ENCODE peak calls at places on chromosome 17, in six cellular contexts. S is coronary artery, K is A549, H is BJ, L is neural progenitor cell, T is tibial nerve. U is an unnamed sample.

GRCh38 chr17:82932146-82933005 is 92.6 kb upstream of the ZNF750 start:
- DNase-seq in S (peak), K (no peak), H (no peak), L (no peak), T (no peak), U (no peak)

GRCh38 chr17:80831481-80831880 is 160.2 kb upstream of the CHMP6 start:
- DNase-seq in S (no peak), K (no peak), H (no peak), L (no peak), T (no peak), U (no peak)

GRCh38 chr17:1796800-1797199 is 32.9 kb downstream of the SMYD4 start:
- DNase-seq in S (no peak), K (no peak), H (no peak), L (no peak), T (no peak), U (no peak)

GRCh38 chr17:27616414-27616813 is 14.6 kb upstream of the LGALS9 start:
- DNase-seq in S (no peak), K (no peak), H (no peak), L (no peak), T (no peak), U (no peak)

GRCh38 chr17:73420897-73421296 is 109.1 kb upstream of the CDC42EP4 start:
- DNase-seq in S (no peak), K (peak), H (no peak), L (no peak), T (no peak), U (no peak)

GRCh38 chr17:51371732-51372151 is 111.4 kb downstream of the UTP18 start:
- DNase-seq in S (no peak), K (peak), H (no peak), L (peak), T (no peak), U (peak)

GRCh38 chr17:76822184-76822778 is 45.9 kb upstream of the MGAT5B start:
- DNase-seq in S (no peak), K (no peak), H (no peak), L (no peak), T (no peak), U (no peak)

GRCh38 chr17:65156835-65157565 is 19.8 kb downstream of the RGS9 start:
- DNase-seq in S (no peak), K (no peak), H (no peak), L (no peak), T (no peak), U (no peak)

GRCh38 chr17:4310349-4311060 is 46.7 kb upstream of the ANKFY1 start:
- DNase-seq in S (no peak), K (no peak), H (no peak), L (no peak), T (no peak), U (no peak)

GRCh38 chr17:15306406-15306970 is 34.9 kb downstream of the TEKT3 start:
- DNase-seq in S (no peak), K (no peak), H (no peak), L (no peak), T (no peak), U (no peak)

GRCh38 chr17:67520282-67520906 is 143.3 kb downstream of the PITPNC1 start:
- DNase-seq in S (no peak), K (no peak), H (no peak), L (no peak), T (peak), U (no peak)

GRCh38 chr17:60318830-60319229 is 73.1 kb downstream of the USP32 start:
- DNase-seq in S (no peak), K (no peak), H (no peak), L (no peak), T (no peak), U (no peak)

GRCh38 chr17:1347681-1348318 is 52.2 kb downstream of the YWHAE start:
- DNase-seq in S (no peak), K (no peak), H (no peak), L (no peak), T (no peak), U (no peak)

GRCh38 chr17:78522031-78522809 is 55.0 kb downstream of the DNAH17 start:
- DNase-seq in S (no peak), K (no peak), H (no peak), L (no peak), T (no peak), U (no peak)

GRCh38 chr17:47324224-47325020 is 667 bp downstream of the EFCAB13 start:
- DNase-seq in S (peak), K (peak), H (no peak), L (peak), T (peak), U (peak)

GRCh38 chr17:74532115-74532514 is 840 bp upstream of the CD300LB start:
- DNase-seq in S (peak), K (no peak), H (no peak), L (no peak), T (no peak), U (no peak)

GRCh38 chr17:67506966-67507365 is 129.9 kb downstream of the PITPNC1 start:
- DNase-seq in S (no peak), K (no peak), H (peak), L (no peak), T (no peak), U (no peak)

GRCh38 chr17:42797067-42798007 is 1.2 kb downstream of the COA3 start:
- DNase-seq in S (no peak), K (no peak), H (no peak), L (no peak), T (no peak), U (no peak)

GRCh38 chr17:8922451-8922850 is 43.1 kb downstream of the PIK3R5 start:
- DNase-seq in S (no peak), K (no peak), H (peak), L (no peak), T (no peak), U (no peak)

GRCh38 chr17:77419095-77419494 is 278.3 kb downstream of the SEC14L1 start:
- DNase-seq in S (no peak), K (no peak), H (no peak), L (no peak), T (no peak), U (no peak)

GRCh38 chr17:77393274-77393600 is 252.5 kb downstream of the SEC14L1 start:
- DNase-seq in S (no peak), K (no peak), H (no peak), L (no peak), T (no peak), U (no peak)

GRCh38 chr17:78379134-78379497 is 667 bp downstream of the PGS1 start:
- DNase-seq in S (no peak), K (no peak), H (no peak), L (no peak), T (no peak), U (no peak)

GRCh38 chr17:33725675-33726271 is 432.7 kb upstream of the ASIC2 start:
- DNase-seq in S (no peak), K (peak), H (no peak), L (peak), T (no peak), U (peak)
- TF ChIP-seq CTCF in S (no peak), K (peak), H (peak), L (peak), T (peak), U (peak)

DNA sequence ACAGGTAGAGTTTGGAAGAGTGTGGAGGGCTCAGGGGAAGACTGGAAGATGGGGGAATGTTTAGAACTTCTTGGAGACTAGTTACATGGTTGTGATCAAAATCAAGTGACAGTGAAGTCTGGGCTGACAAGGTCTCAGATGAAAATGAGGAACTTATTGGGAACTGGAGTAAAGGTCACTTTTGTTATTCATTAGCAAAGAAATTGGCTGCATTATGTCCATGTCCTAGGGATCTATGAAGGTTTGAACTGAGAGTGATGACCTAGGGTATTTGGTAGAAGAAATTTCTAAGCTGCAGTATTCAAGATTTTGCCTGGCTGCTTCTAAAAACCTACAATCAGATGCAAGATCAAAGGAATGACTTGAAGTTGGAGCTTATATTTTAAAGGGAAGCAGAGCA is 747.1 kb downstream of the KCNJ2 start:
- DNase-seq in S (no peak), K (no peak), H (no peak), L (no peak), T (no peak), U (no peak)
- TF ChIP-seq CTCF in S (no peak), K (no peak), H (no peak), L (no peak), T (no peak), U (no peak)

GRCh38 chr17:49513616-49514373 is 18.7 kb downstream of the NGFR start:
- DNase-seq in S (no peak), K (no peak), H (no peak), L (no peak), T (no peak), U (peak)

GRCh38 chr17:49515196-49515770 is 20.2 kb downstream of the NGFR start:
- DNase-seq in S (peak), K (peak), H (peak), L (peak), T (peak), U (peak)

GRCh38 chr17:49518346-49519078 is 23.4 kb downstream of the NGFR start:
- DNase-seq in S (no peak), K (no peak), H (no peak), L (no peak), T (no peak), U (no peak)

GRCh38 chr17:49514374-49514738 is 19.3 kb downstream of the NGFR start:
- DNase-seq in S (peak), K (peak), H (no peak), L (peak), T (no peak), U (peak)

GRCh38 chr17:49516190-49516589 is 21.1 kb downstream of the NGFR start:
- DNase-seq in S (no peak), K (no peak), H (no peak), L (no peak), T (no peak), U (no peak)
- TF ChIP-seq CTCF in S (no peak), K (no peak), H (no peak), L (no peak), T (no peak), U (no peak)

DNA sequence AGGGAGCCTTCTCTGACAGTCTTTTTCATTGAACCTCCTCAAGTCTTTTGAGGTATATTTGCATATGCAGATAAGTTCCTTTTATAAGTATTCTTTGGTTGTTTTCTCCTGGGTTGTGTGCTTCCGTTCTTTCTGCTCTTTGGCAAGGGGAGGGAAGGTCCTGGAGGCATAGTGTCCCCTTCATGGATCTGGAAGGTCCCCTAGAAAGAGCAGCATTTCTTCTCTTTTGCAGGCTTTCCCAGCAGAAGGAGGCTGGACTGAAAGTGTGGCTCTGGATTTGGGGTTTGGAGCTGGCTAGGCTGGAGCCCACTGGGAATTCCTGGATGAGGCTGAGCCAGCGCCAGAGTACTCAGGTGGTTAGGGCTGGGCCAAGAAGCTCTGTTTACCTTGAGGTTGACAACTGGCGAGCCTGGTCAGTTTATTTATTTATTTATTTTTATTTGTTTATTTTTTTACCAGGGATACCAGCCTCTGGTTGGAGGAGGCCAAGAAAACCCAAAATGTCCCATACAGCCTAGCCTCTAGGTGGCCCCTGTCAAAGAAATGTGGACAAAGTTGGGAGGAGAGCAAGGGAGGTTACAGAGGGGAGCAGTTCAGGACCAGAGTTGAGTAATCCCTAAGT is 5.4 kb upstream of the TOP2A start:
- DNase-seq in S (no peak), K (peak), H (no peak), L (peak), T (no peak), U (no peak)
- TF ChIP-seq CTCF in S (no peak), K (peak), H (no peak), L (peak), T (no peak), U (no peak)

DNA sequence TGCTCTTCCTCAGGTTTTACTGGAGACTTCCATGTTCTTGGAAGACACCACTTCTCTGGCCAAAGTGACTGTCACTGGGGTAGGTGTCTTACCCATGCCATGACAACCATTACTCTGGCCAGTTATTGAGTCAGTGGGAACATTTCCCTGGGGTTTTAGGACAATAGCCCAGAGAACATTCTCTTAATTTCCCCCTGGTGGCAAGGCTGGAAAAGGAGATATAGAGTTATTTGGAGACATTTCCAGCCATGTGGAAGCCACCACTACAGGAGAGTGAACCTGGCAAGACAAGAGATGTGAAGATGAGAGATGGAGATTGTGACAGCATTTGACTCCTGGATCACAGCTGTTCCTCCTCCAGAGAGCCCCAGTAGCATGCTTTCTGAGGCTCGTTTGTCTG is 106.2 kb downstream of the CDK5R1 start:
- DNase-seq in S (no peak), K (no peak), H (no peak), L (no peak), T (no peak), U (no peak)
- TF ChIP-seq CTCF in S (no peak), K (no peak), H (no peak), L (peak), T (no peak), U (no peak)

DNA sequence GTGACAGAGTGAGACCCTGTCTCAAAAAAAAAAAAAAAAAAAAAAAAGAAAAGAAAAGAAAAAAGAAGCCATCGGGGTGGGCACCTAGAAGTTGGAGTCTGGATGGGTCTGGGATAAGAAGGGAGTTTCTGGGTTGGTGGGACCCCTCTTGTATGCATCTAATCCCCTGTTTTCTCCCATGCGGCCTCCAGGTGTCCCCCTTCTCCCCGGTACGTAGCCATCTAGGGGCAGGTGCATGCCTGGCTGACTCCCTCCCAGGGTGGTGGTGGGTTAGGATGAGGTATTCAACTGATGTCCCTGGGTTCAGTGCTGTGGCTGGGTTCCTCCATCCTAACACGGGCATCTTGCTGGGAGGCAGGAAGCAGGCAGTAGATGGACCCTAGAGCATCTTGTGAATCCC is 13.0 kb downstream of the FMNL1 start:
- DNase-seq in S (no peak), K (no peak), H (no peak), L (peak), T (no peak), U (peak)
- TF ChIP-seq CTCF in S (no peak), K (peak), H (peak), L (peak), T (no peak), U (no peak)

GRCh38 chr17:33929181-33929724 is 325.8 kb upstream of the CCL2 start:
- DNase-seq in S (no peak), K (no peak), H (no peak), L (peak), T (no peak), U (no peak)

GRCh38 chr17:33924105-33924504 is 331.0 kb upstream of the CCL2 start:
- DNase-seq in S (no peak), K (no peak), H (no peak), L (no peak), T (no peak), U (no peak)

GRCh38 chr17:33925650-33926049 is 329.4 kb upstream of the CCL2 start:
- DNase-seq in S (no peak), K (no peak), H (no peak), L (no peak), T (no peak), U (no peak)

GRCh38 chr17:33922971-33923370 is 332.1 kb upstream of the CCL2 start:
- DNase-seq in S (no peak), K (no peak), H (no peak), L (no peak), T (no peak), U (no peak)

DNA sequence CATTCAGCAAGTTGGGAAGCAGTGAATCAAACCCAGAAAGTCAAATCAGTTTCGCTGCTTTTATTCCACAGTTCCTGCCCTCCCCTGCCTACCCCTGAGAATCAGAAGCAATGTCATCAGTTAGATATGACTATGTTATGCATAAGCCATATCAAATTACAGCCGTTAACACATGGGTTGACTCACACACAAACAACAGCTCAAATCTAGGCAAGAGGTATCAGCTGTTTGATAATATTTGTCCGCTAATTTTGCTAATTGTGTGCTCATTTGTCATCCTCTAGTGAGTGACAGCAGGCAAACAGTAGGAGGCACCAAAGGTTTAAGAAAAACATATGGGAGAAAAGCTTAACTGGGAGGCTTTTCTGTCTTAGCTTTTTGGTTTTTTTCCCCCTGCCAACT is 327.4 kb upstream of the CCL2 start:
- DNase-seq in S (no peak), K (peak), H (no peak), L (peak), T (no peak), U (no peak)
- TF ChIP-seq CTCF in S (no peak), K (no peak), H (no peak), L (peak), T (no peak), U (no peak)

GRCh38 chr17:37848690-37849616 is 75.3 kb upstream of the TBC1D3K start:
- DNase-seq in S (peak), K (peak), H (peak), L (no peak), T (no peak), U (no peak)
- TF ChIP-seq CTCF in S (no peak), K (no peak), H (no peak), L (no peak), T (no peak), U (no peak)

DNA sequence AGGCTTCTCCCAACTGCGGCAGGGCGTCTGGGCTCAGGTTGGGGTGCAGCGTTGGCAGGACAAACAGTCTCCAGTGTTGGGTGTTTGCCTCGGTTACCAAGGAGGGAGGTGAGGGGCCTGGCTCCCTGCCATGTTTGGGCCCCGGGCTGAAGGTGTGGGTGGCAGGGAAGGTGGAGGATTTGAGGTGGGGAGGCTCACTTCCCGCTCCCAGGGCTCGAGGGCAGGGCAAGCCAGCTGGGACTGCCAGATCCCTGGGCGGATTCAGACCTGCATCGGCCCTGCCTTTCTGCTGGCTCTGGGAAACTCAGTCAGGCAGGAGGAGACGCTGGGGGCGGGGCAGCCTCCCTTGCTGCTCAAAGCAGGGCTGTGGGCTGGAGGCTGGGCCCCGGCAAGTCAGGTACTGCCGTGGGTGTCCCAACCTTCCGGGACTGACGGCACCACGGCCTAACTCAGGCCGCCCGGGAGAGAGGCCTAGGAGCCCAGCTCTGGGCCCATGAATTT is 31.3 kb upstream of the KRT17 start:
- DNase-seq in S (no peak), K (no peak), H (no peak), L (peak), T (peak), U (peak)
- TF ChIP-seq CTCF in S (no peak), K (no peak), H (no peak), L (no peak), T (no peak), U (no peak)

GRCh38 chr17:54900457-54901229 is at the start of gene TOM1L1:
- DNase-seq in S (peak), K (peak), H (peak), L (peak), T (peak), U (peak)
- TF ChIP-seq CTCF in S (no peak), K (no peak), H (peak), L (peak), T (no peak), U (no peak)

U was measured in glutamatergic neuron.